ENCODE peak calls at places on chromosome 15, in eight cellular contexts. One of them, this sample, is unnamed. For H3K27me3, the result is how much of the 10 kb centered on the place peaks cover.

GRCh38 chr15:73941044-73941443 is 14.8 kb downstream of the LOXL1 start:
- DNase-seq in brain microvascular endothelial cell: peak
- DNase-seq in mammary epithelial cell: no peak
- DNase-seq in testis: no peak
- DNase-seq in Peyer's patch: no peak
- DNase-seq in uterus: no peak
- DNase-seq in IMR-90: peak
- DNase-seq in fibroblast of lung: peak
- DNase-seq in this sample: peak

GRCh38 chr15:88658972-88659931 is 20.4 kb downstream of the ISG20 start:
- DNase-seq in brain microvascular endothelial cell: peak
- DNase-seq in IMR-90: peak
- DNase-seq in Peyer's patch: no peak
- DNase-seq in testis: peak
- DNase-seq in uterus: no peak
- DNase-seq in fibroblast of lung: peak
- DNase-seq in mammary epithelial cell: peak
- DNase-seq in this sample: peak

GRCh38 chr15:66894986-66895780 is 170.2 kb upstream of the SMAD3 start:
- DNase-seq in Peyer's patch: peak
- DNase-seq in mammary epithelial cell: no peak
- DNase-seq in testis: peak
- DNase-seq in fibroblast of lung: peak
- DNase-seq in uterus: no peak
- DNase-seq in IMR-90: no peak
- DNase-seq in brain microvascular endothelial cell: no peak
- DNase-seq in this sample: peak

GRCh38 chr15:62241135-62241770 is 76.2 kb upstream of the C2CD4B start:
- DNase-seq in Peyer's patch: no peak
- DNase-seq in testis: peak
- DNase-seq in uterus: no peak
- DNase-seq in mammary epithelial cell: peak
- DNase-seq in IMR-90: no peak
- DNase-seq in fibroblast of lung: no peak
- DNase-seq in brain microvascular endothelial cell: peak
- DNase-seq in this sample: peak

GRCh38 chr15:45378149-45378912 is at the start of gene GATM:
- DNase-seq in brain microvascular endothelial cell: peak
- DNase-seq in mammary epithelial cell: peak
- DNase-seq in Peyer's patch: peak
- DNase-seq in IMR-90: peak
- DNase-seq in testis: peak
- DNase-seq in uterus: peak
- DNase-seq in fibroblast of lung: peak
- DNase-seq in this sample: peak

GRCh38 chr15:28132524-28133275 is 33.6 kb upstream of the OCA2 start:
- DNase-seq in brain microvascular endothelial cell: peak
- DNase-seq in uterus: no peak
- DNase-seq in IMR-90: peak
- DNase-seq in testis: no peak
- DNase-seq in Peyer's patch: no peak
- DNase-seq in mammary epithelial cell: no peak
- DNase-seq in fibroblast of lung: peak
- DNase-seq in this sample: no peak

GRCh38 chr15:38843736-38844590 is 279.3 kb upstream of the RASGRP1 start:
- DNase-seq in uterus: no peak
- DNase-seq in IMR-90: peak
- DNase-seq in mammary epithelial cell: no peak
- DNase-seq in brain microvascular endothelial cell: peak
- DNase-seq in testis: no peak
- DNase-seq in Peyer's patch: no peak
- DNase-seq in fibroblast of lung: no peak
- DNase-seq in this sample: no peak

GRCh38 chr15:37981781-37982180 is 47.3 kb downstream of the TMCO5A start:
- DNase-seq in IMR-90: peak
- DNase-seq in testis: no peak
- DNase-seq in Peyer's patch: no peak
- DNase-seq in uterus: no peak
- DNase-seq in mammary epithelial cell: peak
- DNase-seq in fibroblast of lung: peak
- DNase-seq in brain microvascular endothelial cell: peak
- DNase-seq in this sample: peak

GRCh38 chr15:68637755-68638405 is 59.1 kb downstream of the CORO2B start:
- DNase-seq in uterus: peak
- DNase-seq in fibroblast of lung: peak
- DNase-seq in testis: peak
- DNase-seq in brain microvascular endothelial cell: no peak
- DNase-seq in Peyer's patch: peak
- DNase-seq in IMR-90: peak
- DNase-seq in mammary epithelial cell: no peak
- DNase-seq in this sample: no peak

GRCh38 chr15:41505776-41506175 is 7.9 kb downstream of the LTK start:
- DNase-seq in testis: no peak
- DNase-seq in mammary epithelial cell: no peak
- DNase-seq in brain microvascular endothelial cell: no peak
- DNase-seq in IMR-90: no peak
- DNase-seq in Peyer's patch: no peak
- DNase-seq in fibroblast of lung: no peak
- DNase-seq in uterus: no peak
- DNase-seq in this sample: no peak
- H3K4me3 ChIP-seq in testis: no peak
- H3K4me3 ChIP-seq in mammary epithelial cell: no peak
- H3K4me3 ChIP-seq in brain microvascular endothelial cell: no peak
- H3K4me3 ChIP-seq in IMR-90: no peak
- H3K4me3 ChIP-seq in Peyer's patch: no peak
- H3K4me3 ChIP-seq in fibroblast of lung: no peak
- H3K4me3 ChIP-seq in uterus: no peak
- H3K4me3 ChIP-seq in this sample: no peak

DNA sequence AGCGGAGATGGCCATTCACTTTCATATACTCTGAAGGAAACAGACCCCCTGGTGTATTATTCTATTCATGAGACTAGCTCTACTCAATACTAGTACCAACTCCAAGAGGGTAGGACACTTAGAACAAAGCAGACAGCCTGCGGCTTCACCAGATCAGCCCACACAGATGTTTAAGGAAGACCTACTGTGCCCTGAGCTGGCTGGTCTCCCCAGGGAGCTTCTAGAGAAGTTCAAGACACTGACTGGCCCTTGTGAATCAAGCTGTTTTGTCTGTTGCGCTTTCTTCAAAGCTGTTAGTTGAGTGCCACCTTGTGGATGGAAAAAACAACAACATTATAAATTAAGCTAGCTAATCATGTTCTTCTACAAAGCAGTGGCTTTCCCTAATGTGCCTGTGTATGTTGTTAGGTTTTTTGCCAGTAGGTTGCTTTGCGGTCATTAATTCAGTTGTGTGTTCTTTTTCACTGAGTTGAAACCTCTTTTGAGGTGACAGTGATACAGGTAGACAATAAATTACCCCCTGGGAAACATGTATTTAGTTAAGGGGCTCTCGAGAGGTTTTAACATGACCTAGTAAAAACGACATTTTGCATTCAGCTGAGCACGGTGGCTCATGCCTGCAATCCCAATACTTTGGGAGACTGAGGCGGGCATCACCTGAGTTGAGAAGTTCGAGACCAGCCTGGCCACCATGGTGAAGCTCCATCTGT is 64.2 kb upstream of the MYZAP start:
- DNase-seq in mammary epithelial cell: peak
- DNase-seq in Peyer's patch: peak
- DNase-seq in fibroblast of lung: peak
- DNase-seq in IMR-90: peak
- DNase-seq in uterus: peak
- DNase-seq in brain microvascular endothelial cell: peak
- DNase-seq in testis: peak
- DNase-seq in this sample: peak
- TF ChIP-seq CTCF in mammary epithelial cell: peak
- TF ChIP-seq CTCF in Peyer's patch: no peak
- TF ChIP-seq CTCF in fibroblast of lung: peak
- TF ChIP-seq CTCF in IMR-90: peak
- TF ChIP-seq CTCF in uterus: peak
- TF ChIP-seq CTCF in brain microvascular endothelial cell: peak
- TF ChIP-seq CTCF in testis: peak
- TF ChIP-seq CTCF in this sample: peak

GRCh38 chr15:34496616-34497015 is 59.0 kb upstream of the GOLGA8A start:
- DNase-seq in IMR-90: no peak
- DNase-seq in testis: no peak
- DNase-seq in brain microvascular endothelial cell: no peak
- DNase-seq in mammary epithelial cell: no peak
- DNase-seq in fibroblast of lung: no peak
- DNase-seq in Peyer's patch: no peak
- DNase-seq in uterus: no peak
- DNase-seq in this sample: no peak

GRCh38 chr15:34490421-34491193 is 53.0 kb upstream of the GOLGA8A start:
- DNase-seq in IMR-90: no peak
- DNase-seq in brain microvascular endothelial cell: no peak
- DNase-seq in fibroblast of lung: no peak
- DNase-seq in Peyer's patch: no peak
- DNase-seq in uterus: no peak
- DNase-seq in testis: no peak
- DNase-seq in mammary epithelial cell: no peak
- DNase-seq in this sample: no peak

GRCh38 chr15:34494084-34494399 is 56.4 kb upstream of the GOLGA8A start:
- DNase-seq in uterus: no peak
- DNase-seq in fibroblast of lung: no peak
- DNase-seq in IMR-90: no peak
- DNase-seq in Peyer's patch: no peak
- DNase-seq in brain microvascular endothelial cell: no peak
- DNase-seq in mammary epithelial cell: no peak
- DNase-seq in testis: no peak
- DNase-seq in this sample: no peak

GRCh38 chr15:34493001-34493400 is 55.4 kb upstream of the GOLGA8A start:
- DNase-seq in uterus: no peak
- DNase-seq in brain microvascular endothelial cell: no peak
- DNase-seq in testis: no peak
- DNase-seq in fibroblast of lung: no peak
- DNase-seq in mammary epithelial cell: no peak
- DNase-seq in IMR-90: no peak
- DNase-seq in Peyer's patch: no peak
- DNase-seq in this sample: no peak
- H3K27me3 ChIP-seq in uterus: under half
- H3K27me3 ChIP-seq in brain microvascular endothelial cell: half or more
- H3K27me3 ChIP-seq in testis: under half
- H3K27me3 ChIP-seq in fibroblast of lung: under half
- H3K27me3 ChIP-seq in mammary epithelial cell: under half
- H3K27me3 ChIP-seq in IMR-90: under half
- H3K27me3 ChIP-seq in Peyer's patch: under half
- H3K27me3 ChIP-seq in this sample: under half

DNA sequence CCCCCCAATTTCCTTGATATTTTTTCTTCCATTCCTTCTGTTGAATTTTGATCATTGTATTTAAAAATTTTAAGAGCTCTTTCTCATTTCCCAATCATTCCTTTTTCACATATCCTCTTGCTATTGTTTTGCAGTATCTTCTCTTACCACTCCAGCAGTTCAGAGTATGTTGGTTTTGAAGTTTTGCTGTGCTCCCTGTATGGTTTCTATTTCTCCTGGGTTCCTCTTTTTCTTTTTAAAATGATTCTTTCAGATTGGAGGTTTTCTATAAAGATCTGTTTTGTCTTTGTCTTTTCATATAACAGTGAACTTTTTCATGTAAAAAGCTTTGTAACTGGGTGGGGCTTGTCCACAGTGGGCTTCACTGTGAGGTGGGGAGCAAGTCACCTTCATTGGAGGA is 12.8 kb downstream of the USP3 start:
- DNase-seq in uterus: no peak
- DNase-seq in testis: no peak
- DNase-seq in fibroblast of lung: no peak
- DNase-seq in IMR-90: no peak
- DNase-seq in Peyer's patch: no peak
- DNase-seq in brain microvascular endothelial cell: no peak
- DNase-seq in mammary epithelial cell: no peak
- DNase-seq in this sample: no peak
- H3K4me3 ChIP-seq in uterus: no peak
- H3K4me3 ChIP-seq in testis: no peak
- H3K4me3 ChIP-seq in fibroblast of lung: no peak
- H3K4me3 ChIP-seq in IMR-90: no peak
- H3K4me3 ChIP-seq in Peyer's patch: no peak
- H3K4me3 ChIP-seq in brain microvascular endothelial cell: no peak
- H3K4me3 ChIP-seq in mammary epithelial cell: no peak
- H3K4me3 ChIP-seq in this sample: no peak

This sample was measured in bronchial epithelial cell.